ENCODE peak calls at places on chromosome 17, in seven cellular contexts. D is PC-9, U is colonic mucosa, F is lower lobe of right lung, A is psoas muscle, T is right lobe of liver, Z is kidney epithelial cell. L is an unnamed sample.

GRCh38 chr17:4318596-4318995 is 47.9 kb downstream of the UBE2G1 start:
- DNase-seq in D (no peak), F (no peak), T (no peak), U (no peak), A (no peak), Z (no peak), L (no peak)

GRCh38 chr17:82187500-82187899 is 25.1 kb downstream of the CCDC57 start:
- DNase-seq in D (no peak), U (no peak), A (peak), F (no peak), Z (no peak), T (no peak), L (no peak)

GRCh38 chr17:28940142-28940541 is 11.2 kb downstream of the PHF12 start:
- DNase-seq in D (no peak), T (no peak), A (no peak), Z (no peak), U (no peak), F (no peak), L (no peak)

GRCh38 chr17:17380156-17380925 is 77.2 kb downstream of the NT5M start:
- DNase-seq in D (no peak), U (no peak), T (no peak), Z (no peak), A (no peak), F (no peak), L (no peak)

GRCh38 chr17:7221281-7222092 is 1.7 kb downstream of the ACADVL start:
- DNase-seq in D (no peak), F (no peak), Z (no peak), U (no peak), A (peak), T (no peak), L (no peak)

GRCh38 chr17:44187131-44187899 is 543 bp downstream of the TMUB2 start:
- DNase-seq in Z (no peak), F (peak), T (peak), A (no peak), D (no peak), U (no peak), L (no peak)

GRCh38 chr17:19672009-19672837 is 23.7 kb downstream of the ALDH3A2 start:
- DNase-seq in F (no peak), A (peak), U (peak), Z (no peak), D (no peak), T (peak), L (no peak)

GRCh38 chr17:62780273-62780672 is 27.8 kb downstream of the MARCHF10 start:
- DNase-seq in U (no peak), Z (no peak), T (no peak), A (peak), D (peak), F (peak), L (no peak)

GRCh38 chr17:65027305-65027704 is 29.2 kb downstream of the GNA13 start:
- DNase-seq in T (no peak), D (peak), F (no peak), A (no peak), Z (peak), U (no peak), L (no peak)

GRCh38 chr17:72383053-72383847 is 262.4 kb downstream of the SOX9 start:
- DNase-seq in A (peak), U (no peak), D (no peak), Z (no peak), F (no peak), T (no peak), L (no peak)

GRCh38 chr17:48830840-48831548 is at the start of gene CALCOCO2:
- DNase-seq in U (peak), Z (peak), T (peak), F (peak), D (peak), A (peak), L (peak)
- TF ChIP-seq CTCF in U (no peak), Z (no peak), T (peak), F (peak), D (peak), A (no peak), L (no peak)

DNA sequence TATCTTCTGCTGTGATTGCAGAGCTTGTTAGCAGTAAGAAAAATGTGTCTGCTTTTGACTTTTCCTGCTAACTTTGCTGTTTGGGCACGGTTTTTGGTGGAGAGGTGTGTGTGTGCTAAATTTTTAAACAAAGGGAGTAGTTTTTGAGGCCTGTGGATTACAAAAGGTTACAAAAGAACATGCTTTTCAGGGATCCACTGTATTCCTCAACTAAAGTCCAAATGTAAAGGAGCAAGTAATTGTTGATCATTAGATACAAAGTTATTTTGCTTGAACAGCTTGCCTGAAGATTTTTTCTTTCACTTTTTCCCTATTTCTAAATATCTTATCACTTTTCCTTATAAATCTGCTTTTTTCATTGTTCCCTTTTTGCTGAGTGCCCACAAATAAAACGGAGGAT is 2.0 kb downstream of the KPNB1 start:
- DNase-seq in F (no peak), U (no peak), D (no peak), A (no peak), T (no peak), Z (no peak), L (no peak)
- H3K4me3 ChIP-seq in F (peak), U (no peak), D (peak), A (peak), T (no peak), Z (no peak), L (no peak)

GRCh38 chr17:35236821-35237220 is 6.1 kb upstream of the SLFN5 start:
- DNase-seq in D (no peak), U (no peak), T (no peak), A (no peak), F (no peak), Z (no peak), L (no peak)

GRCh38 chr17:35238817-35239216 is 4.1 kb upstream of the SLFN5 start:
- DNase-seq in D (no peak), A (no peak), Z (no peak), F (no peak), T (no peak), U (no peak), L (no peak)

GRCh38 chr17:35235289-35235688 is 7.6 kb upstream of the SLFN5 start:
- DNase-seq in Z (no peak), F (no peak), A (no peak), D (no peak), T (no peak), U (no peak), L (no peak)

GRCh38 chr17:35239823-35240222 is 3.0 kb upstream of the SLFN5 start:
- DNase-seq in Z (no peak), F (no peak), A (no peak), D (no peak), U (no peak), T (no peak), L (no peak)

DNA sequence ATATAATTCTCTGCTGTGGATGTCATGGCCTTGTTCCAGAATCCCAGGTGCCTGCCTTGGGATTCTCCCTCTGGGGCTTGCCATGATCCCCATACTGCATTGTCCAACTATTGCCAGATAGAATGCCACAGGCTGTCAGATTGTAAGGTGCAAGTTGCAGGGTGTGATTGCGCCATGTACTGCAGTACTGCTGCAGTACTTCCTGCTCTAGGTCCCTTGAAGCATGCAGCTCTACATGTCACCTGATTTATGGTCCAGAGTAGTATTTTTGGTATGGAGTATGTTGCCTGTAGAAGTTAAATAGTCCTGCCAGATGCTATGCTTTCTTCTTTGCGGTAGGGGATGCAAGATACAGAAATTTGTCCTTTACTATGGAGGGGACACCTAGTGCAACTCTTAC is 7.0 kb upstream of the SLFN5 start:
- DNase-seq in D (no peak), A (no peak), Z (no peak), T (no peak), U (no peak), F (no peak), L (no peak)
- TF ChIP-seq CTCF in D (no peak), A (no peak), Z (no peak), T (no peak), U (no peak), F (no peak), L (no peak)

GRCh38 chr17:48671697-48672171 is 45.6 kb upstream of the HOXB9 start:
- DNase-seq in D (peak), F (peak), Z (peak), U (peak), T (peak), A (peak), L (peak)
- H3K4me3 ChIP-seq in D (peak), F (peak), Z (no peak), U (no peak), T (no peak), A (peak), L (peak)